ENCODE peak calls at places on chromosomes 6 and 20, in nine cellular contexts. One of them, this sample, is unnamed.

GRCh38 chr20:36214684-36215256 is 21.5 kb upstream of the AAR2 start:
- DNase-seq in coronary artery: no peak
- DNase-seq in GM23338: peak; percentile 80
- DNase-seq in A549: peak; percentile 46
- DNase-seq in cardiac fibroblast: peak; percentile 50
- DNase-seq in left ventricle myocardium inferior: no peak
- DNase-seq in adrenal gland: no peak
- DNase-seq in CD8-positive, alpha-beta T cell: no peak
- DNase-seq in CD4-positive, alpha-beta memory T cell: no peak
- DNase-seq in this sample: peak; percentile 25

GRCh38 chr6:32867559-32868256 is 13.7 kb downstream of the PSMB9 start:
- DNase-seq in coronary artery: no peak
- DNase-seq in CD8-positive, alpha-beta T cell: no peak
- DNase-seq in left ventricle myocardium inferior: no peak
- DNase-seq in GM23338: no peak
- DNase-seq in A549: no peak
- DNase-seq in adrenal gland: no peak
- DNase-seq in CD4-positive, alpha-beta memory T cell: no peak
- DNase-seq in cardiac fibroblast: no peak
- DNase-seq in this sample: no peak

GRCh38 chr6:71012871-71013456 is 56.1 kb upstream of the B3GAT2 start:
- DNase-seq in coronary artery: no peak
- DNase-seq in CD4-positive, alpha-beta memory T cell: no peak
- DNase-seq in cardiac fibroblast: peak; percentile 71
- DNase-seq in CD8-positive, alpha-beta T cell: no peak
- DNase-seq in adrenal gland: peak; percentile 13
- DNase-seq in A549: peak; percentile 45
- DNase-seq in GM23338: peak; percentile 82
- DNase-seq in left ventricle myocardium inferior: no peak
- DNase-seq in this sample: peak; percentile 49

GRCh38 chr20:20977786-20978185 is 128.4 kb downstream of the LINC00237 start:
- DNase-seq in left ventricle myocardium inferior: no peak
- DNase-seq in GM23338: no peak
- DNase-seq in cardiac fibroblast: no peak
- DNase-seq in coronary artery: no peak
- DNase-seq in CD8-positive, alpha-beta T cell: no peak
- DNase-seq in CD4-positive, alpha-beta memory T cell: no peak
- DNase-seq in A549: no peak
- DNase-seq in adrenal gland: no peak
- DNase-seq in this sample: no peak

GRCh38 chr20:23331951-23332350 is 18.6 kb upstream of the NXT1 start:
- DNase-seq in coronary artery: no peak
- DNase-seq in CD8-positive, alpha-beta T cell: no peak
- DNase-seq in left ventricle myocardium inferior: no peak
- DNase-seq in cardiac fibroblast: peak; percentile 28
- DNase-seq in A549: no peak
- DNase-seq in CD4-positive, alpha-beta memory T cell: no peak
- DNase-seq in adrenal gland: no peak
- DNase-seq in GM23338: no peak
- DNase-seq in this sample: peak; percentile 48

GRCh38 chr20:4065405-4065841 is 50.1 kb upstream of the RNF24 start:
- DNase-seq in cardiac fibroblast: peak; percentile 99
- DNase-seq in CD8-positive, alpha-beta T cell: no peak
- DNase-seq in GM23338: no peak
- DNase-seq in A549: no peak
- DNase-seq in adrenal gland: no peak
- DNase-seq in coronary artery: no peak
- DNase-seq in left ventricle myocardium inferior: no peak
- DNase-seq in CD4-positive, alpha-beta memory T cell: no peak
- DNase-seq in this sample: no peak

GRCh38 chr6:115681978-115682775 is 378.5 kb downstream of the FRK start:
- DNase-seq in coronary artery: no peak
- DNase-seq in CD4-positive, alpha-beta memory T cell: no peak
- DNase-seq in GM23338: no peak
- DNase-seq in cardiac fibroblast: no peak
- DNase-seq in left ventricle myocardium inferior: no peak
- DNase-seq in adrenal gland: no peak
- DNase-seq in A549: no peak
- DNase-seq in CD8-positive, alpha-beta T cell: no peak
- DNase-seq in this sample: no peak

GRCh38 chr6:54992789-54993188 is 146.2 kb downstream of the FAM83B start:
- DNase-seq in CD4-positive, alpha-beta memory T cell: no peak
- DNase-seq in left ventricle myocardium inferior: no peak
- DNase-seq in adrenal gland: no peak
- DNase-seq in A549: peak; percentile 4
- DNase-seq in cardiac fibroblast: peak; percentile 25
- DNase-seq in CD8-positive, alpha-beta T cell: no peak
- DNase-seq in GM23338: peak; percentile 68
- DNase-seq in coronary artery: no peak
- DNase-seq in this sample: no peak

GRCh38 chr6:16136536-16137450 is 7.9 kb downstream of the MYLIP start:
- DNase-seq in adrenal gland: peak; percentile 69
- DNase-seq in coronary artery: no peak
- DNase-seq in GM23338: no peak
- DNase-seq in A549: peak; percentile 5
- DNase-seq in cardiac fibroblast: peak; percentile 77
- DNase-seq in CD8-positive, alpha-beta T cell: no peak
- DNase-seq in CD4-positive, alpha-beta memory T cell: peak; percentile 86
- DNase-seq in left ventricle myocardium inferior: no peak
- DNase-seq in this sample: peak; percentile 88

GRCh38 chr6:44367686-44368085 is 19.8 kb upstream of the CDC5L start:
- DNase-seq in CD8-positive, alpha-beta T cell: no peak
- DNase-seq in left ventricle myocardium inferior: no peak
- DNase-seq in A549: no peak
- DNase-seq in coronary artery: no peak
- DNase-seq in adrenal gland: no peak
- DNase-seq in GM23338: no peak
- DNase-seq in cardiac fibroblast: peak; percentile 25
- DNase-seq in CD4-positive, alpha-beta memory T cell: no peak
- DNase-seq in this sample: no peak

DNA sequence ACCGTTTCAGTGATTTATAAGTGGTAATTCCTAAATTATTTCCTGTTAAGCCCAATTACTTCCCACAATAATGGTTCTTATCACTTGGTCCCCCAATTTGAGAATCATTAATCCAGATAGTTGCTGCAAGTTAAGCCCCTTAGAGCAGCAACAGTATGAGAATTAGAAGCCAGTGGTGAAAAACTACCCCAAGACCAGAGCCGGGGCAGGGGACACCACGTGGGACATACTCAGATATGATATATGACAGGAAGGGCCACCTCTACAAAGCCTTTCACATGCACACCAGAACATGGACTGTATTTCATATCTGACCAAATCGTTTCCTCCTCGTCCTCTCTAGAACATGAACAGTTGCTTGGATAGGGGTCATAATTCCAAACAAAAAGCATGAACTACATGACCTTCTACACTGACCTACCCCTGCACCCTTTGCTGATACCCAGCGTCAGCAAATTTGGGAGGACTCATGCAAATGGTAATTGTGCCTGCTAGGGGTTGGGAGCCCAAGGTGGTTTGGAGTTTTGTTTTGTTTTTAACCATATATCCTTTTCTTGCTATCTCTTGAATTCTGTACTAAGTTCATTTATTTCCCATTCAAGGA is 3.9 kb downstream of the JAG1 start:
- DNase-seq in CD4-positive, alpha-beta memory T cell: no peak
- DNase-seq in coronary artery: no peak
- DNase-seq in cardiac fibroblast: no peak
- DNase-seq in GM23338: no peak
- DNase-seq in adrenal gland: no peak
- DNase-seq in A549: no peak
- DNase-seq in left ventricle myocardium inferior: no peak
- DNase-seq in CD8-positive, alpha-beta T cell: no peak
- DNase-seq in this sample: no peak
- H3K4me3 ChIP-seq in CD4-positive, alpha-beta memory T cell: no peak overlapping the region
- H3K4me3 ChIP-seq in coronary artery: peak overlapping the region; percentile 98
- H3K4me3 ChIP-seq in cardiac fibroblast: no peak overlapping the region
- H3K4me3 ChIP-seq in GM23338: peak overlapping the region; percentile 92
- H3K4me3 ChIP-seq in adrenal gland: no peak overlapping the region
- H3K4me3 ChIP-seq in A549: peak overlapping the region; percentile 92
- H3K4me3 ChIP-seq in left ventricle myocardium inferior: peak overlapping the region; percentile 94
- H3K4me3 ChIP-seq in CD8-positive, alpha-beta T cell: no peak overlapping the region
- H3K4me3 ChIP-seq in this sample: peak overlapping the region; percentile 83

GRCh38 chr6:93418113-93418447 is 1.3 kb downstream of the EPHA7 start:
- DNase-seq in CD8-positive, alpha-beta T cell: no peak
- DNase-seq in CD4-positive, alpha-beta memory T cell: no peak
- DNase-seq in cardiac fibroblast: no peak
- DNase-seq in coronary artery: no peak
- DNase-seq in A549: no peak
- DNase-seq in GM23338: no peak
- DNase-seq in left ventricle myocardium inferior: no peak
- DNase-seq in adrenal gland: no peak
- DNase-seq in this sample: peak; percentile 29
- H3K4me3 ChIP-seq in CD8-positive, alpha-beta T cell: peak overlapping the region; percentile 31
- H3K4me3 ChIP-seq in CD4-positive, alpha-beta memory T cell: no peak overlapping the region
- H3K4me3 ChIP-seq in cardiac fibroblast: peak overlapping the region; percentile 44
- H3K4me3 ChIP-seq in coronary artery: peak overlapping the region; percentile 73
- H3K4me3 ChIP-seq in A549: peak overlapping the region; percentile 48
- H3K4me3 ChIP-seq in GM23338: peak overlapping the region; percentile 62
- H3K4me3 ChIP-seq in left ventricle myocardium inferior: peak overlapping the region; percentile 76
- H3K4me3 ChIP-seq in adrenal gland: no peak overlapping the region
- H3K4me3 ChIP-seq in this sample: peak overlapping the region; percentile 69

DNA sequence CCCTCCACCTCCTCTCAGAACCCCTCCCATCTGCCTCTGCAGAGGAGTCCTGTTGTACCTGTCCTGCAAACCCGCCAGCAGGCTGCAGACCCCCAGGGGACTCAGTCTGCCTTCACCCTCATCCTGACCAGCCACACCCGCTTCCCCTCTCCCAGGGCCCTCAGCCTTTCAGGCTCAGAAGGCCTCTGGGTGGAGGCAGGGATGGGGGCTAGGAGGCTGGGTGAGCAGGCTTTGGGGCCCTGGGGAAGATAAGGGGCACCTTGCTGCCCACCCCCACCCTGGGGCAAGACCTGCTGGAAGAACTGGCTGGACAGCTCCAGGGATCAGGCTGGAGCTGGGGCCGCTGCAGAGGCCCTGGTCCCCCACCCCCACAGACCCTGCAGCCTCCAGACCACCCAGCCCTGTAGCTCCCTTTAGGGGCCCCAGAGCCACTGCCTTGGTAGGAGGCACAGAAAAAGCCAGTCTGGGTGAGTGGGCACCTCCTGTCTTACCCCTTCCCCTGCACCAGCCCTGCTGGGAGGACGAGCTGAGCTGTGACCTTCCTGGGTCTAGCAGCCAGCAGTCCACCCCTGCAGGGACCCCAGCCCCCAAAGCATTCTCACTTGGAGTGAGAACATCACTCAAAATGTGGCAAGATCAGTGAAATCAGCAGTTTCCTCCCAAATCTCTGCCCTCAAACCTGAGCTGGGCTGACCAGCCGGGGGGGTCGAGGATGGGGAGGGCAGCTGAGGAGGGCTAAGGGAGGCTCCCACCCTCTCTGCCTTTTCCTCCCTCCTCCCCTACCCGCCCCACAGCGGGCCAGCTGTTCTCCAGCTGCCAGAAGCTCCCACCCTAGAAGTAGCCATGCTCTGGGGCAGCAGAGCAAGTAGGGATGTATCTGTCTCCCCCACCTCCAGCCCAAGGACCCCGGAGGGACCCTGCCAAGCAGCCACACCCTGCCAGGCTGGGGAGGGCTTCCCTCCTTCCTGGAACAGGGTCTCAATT is 5.0 kb downstream of the TEAD3 start:
- DNase-seq in A549: no peak
- DNase-seq in GM23338: no peak
- DNase-seq in adrenal gland: no peak
- DNase-seq in left ventricle myocardium inferior: peak; percentile 18
- DNase-seq in CD4-positive, alpha-beta memory T cell: no peak
- DNase-seq in coronary artery: no peak
- DNase-seq in cardiac fibroblast: no peak
- DNase-seq in CD8-positive, alpha-beta T cell: no peak
- DNase-seq in this sample: no peak
- H3K4me3 ChIP-seq in A549: no peak overlapping the region
- H3K4me3 ChIP-seq in GM23338: peak overlapping the region; percentile 40
- H3K4me3 ChIP-seq in adrenal gland: no peak overlapping the region
- H3K4me3 ChIP-seq in left ventricle myocardium inferior: no peak overlapping the region
- H3K4me3 ChIP-seq in CD4-positive, alpha-beta memory T cell: no peak overlapping the region
- H3K4me3 ChIP-seq in coronary artery: peak overlapping the region; percentile 66
- H3K4me3 ChIP-seq in cardiac fibroblast: no peak overlapping the region
- H3K4me3 ChIP-seq in CD8-positive, alpha-beta T cell: no peak overlapping the region
- H3K4me3 ChIP-seq in this sample: no peak overlapping the region

GRCh38 chr20:63741354-63741675 is 1.7 kb downstream of the SLC2A4RG start:
- DNase-seq in CD8-positive, alpha-beta T cell: no peak
- DNase-seq in left ventricle myocardium inferior: no peak
- DNase-seq in coronary artery: no peak
- DNase-seq in GM23338: no peak
- DNase-seq in cardiac fibroblast: no peak
- DNase-seq in A549: no peak
- DNase-seq in adrenal gland: no peak
- DNase-seq in CD4-positive, alpha-beta memory T cell: no peak
- DNase-seq in this sample: no peak

GRCh38 chr20:63740501-63741353 is 1.2 kb downstream of the SLC2A4RG start:
- DNase-seq in coronary artery: peak; percentile 95
- DNase-seq in adrenal gland: peak; percentile 95
- DNase-seq in CD8-positive, alpha-beta T cell: no peak
- DNase-seq in GM23338: peak; percentile 73
- DNase-seq in cardiac fibroblast: peak; percentile 89
- DNase-seq in A549: peak; percentile 90
- DNase-seq in left ventricle myocardium inferior: peak; percentile 95
- DNase-seq in CD4-positive, alpha-beta memory T cell: peak; percentile 58
- DNase-seq in this sample: peak; percentile 91

GRCh38 chr20:63743210-63743970 is 3.8 kb downstream of the SLC2A4RG start:
- DNase-seq in CD8-positive, alpha-beta T cell: no peak
- DNase-seq in GM23338: no peak
- DNase-seq in cardiac fibroblast: no peak
- DNase-seq in coronary artery: no peak
- DNase-seq in left ventricle myocardium inferior: no peak
- DNase-seq in CD4-positive, alpha-beta memory T cell: no peak
- DNase-seq in A549: no peak
- DNase-seq in adrenal gland: no peak
- DNase-seq in this sample: no peak

GRCh38 chr20:63742381-63743024 is 2.9 kb downstream of the SLC2A4RG start:
- DNase-seq in left ventricle myocardium inferior: no peak
- DNase-seq in coronary artery: no peak
- DNase-seq in A549: no peak
- DNase-seq in CD4-positive, alpha-beta memory T cell: no peak
- DNase-seq in adrenal gland: peak; percentile 19
- DNase-seq in GM23338: no peak
- DNase-seq in cardiac fibroblast: no peak
- DNase-seq in CD8-positive, alpha-beta T cell: no peak
- DNase-seq in this sample: no peak

DNA sequence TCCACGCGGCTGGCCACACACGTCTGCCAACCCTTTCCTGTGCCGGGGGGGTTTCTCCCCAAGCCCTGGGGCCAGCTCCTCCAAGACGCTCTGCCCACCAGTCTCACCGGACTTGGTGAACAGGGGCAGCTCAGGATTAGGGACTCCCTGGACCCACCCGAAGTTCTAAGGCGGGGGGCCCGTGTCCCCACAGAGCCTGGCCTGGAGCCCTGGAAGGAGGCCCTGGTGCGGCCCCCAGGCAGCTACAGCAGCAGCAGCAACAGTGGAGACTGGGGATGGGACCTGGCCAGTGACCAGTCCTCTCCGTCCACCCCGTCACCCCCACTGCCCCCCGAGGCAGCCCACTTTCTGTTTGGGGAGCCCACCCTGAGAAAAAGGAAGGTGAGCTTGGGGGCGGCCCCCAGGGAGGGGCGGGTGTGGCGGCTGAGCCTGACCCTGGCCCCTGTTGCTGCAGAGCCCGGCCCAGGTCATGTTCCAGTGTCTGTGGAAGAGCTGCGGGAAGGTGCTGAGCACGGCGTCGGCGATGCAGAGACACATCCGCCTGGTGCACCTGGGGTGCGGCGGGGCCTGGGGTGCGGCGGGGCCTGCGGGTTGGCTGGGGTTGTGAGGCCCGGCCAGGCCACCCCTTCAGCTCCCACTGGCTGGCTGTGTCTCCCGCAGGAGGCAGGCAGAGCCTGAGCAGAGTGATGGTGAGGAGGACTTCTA is 2.3 kb downstream of the SLC2A4RG start:
- DNase-seq in coronary artery: peak; percentile 72
- DNase-seq in left ventricle myocardium inferior: no peak
- DNase-seq in CD4-positive, alpha-beta memory T cell: no peak
- DNase-seq in CD8-positive, alpha-beta T cell: no peak
- DNase-seq in A549: no peak
- DNase-seq in adrenal gland: peak; percentile 11
- DNase-seq in GM23338: no peak
- DNase-seq in cardiac fibroblast: no peak
- DNase-seq in this sample: no peak
- H3K4me3 ChIP-seq in coronary artery: peak overlapping the region; percentile 78
- H3K4me3 ChIP-seq in left ventricle myocardium inferior: peak overlapping the region; percentile 81
- H3K4me3 ChIP-seq in CD4-positive, alpha-beta memory T cell: no peak overlapping the region
- H3K4me3 ChIP-seq in CD8-positive, alpha-beta T cell: peak overlapping the region; percentile 68
- H3K4me3 ChIP-seq in A549: peak overlapping the region; percentile 97
- H3K4me3 ChIP-seq in adrenal gland: no peak overlapping the region
- H3K4me3 ChIP-seq in GM23338: no peak overlapping the region
- H3K4me3 ChIP-seq in cardiac fibroblast: peak overlapping the region; percentile 70
- H3K4me3 ChIP-seq in this sample: peak overlapping the region; percentile 69

This sample was measured in astrocyte of the spinal cord.